ENCODE peak calls at places on chromosomes 13 and 19, in eight cellular contexts. J is fibroblast of lung; Z is CD4-positive, alpha-beta T cell; H is tibial nerve; C is CD8-positive, alpha-beta T cell; K is psoas muscle; M is fibroblast of pulmonary artery; S is cardiac fibroblast. G is an unnamed sample.

GRCh38 chr13:48221301-48222190 is 11.5 kb upstream of the ITM2B start:
- DNase-seq in J (no peak), Z (no peak), H (peak; percentile 52), C (no peak), K (no peak), M (no peak), S (no peak), G (no peak)

GRCh38 chr19:1780272-1780957 is 27.1 kb downstream of the ONECUT3 start:
- DNase-seq in J (peak; percentile 18), Z (no peak), H (no peak), C (no peak), K (no peak), M (no peak), S (peak; percentile 30), G (no peak)

GRCh38 chr19:54995561-54995960 is 29.4 kb downstream of the NLRP2 start:
- DNase-seq in J (no peak), Z (no peak), H (no peak), C (no peak), K (no peak), M (no peak), S (no peak), G (no peak)

GRCh38 chr13:25281193-25281936 is 5.9 kb downstream of the MTMR6 start:
- DNase-seq in J (no peak), Z (no peak), H (no peak), C (no peak), K (no peak), M (no peak), S (peak; percentile 17), G (no peak)

GRCh38 chr19:2994588-2995131 is 17.3 kb downstream of the TLE6 start:
- DNase-seq in J (no peak), Z (no peak), H (no peak), C (no peak), K (no peak), M (no peak), S (no peak), G (no peak)

GRCh38 chr19:3478409-3479176 is 1.7 kb downstream of the SMIM24 start:
- DNase-seq in J (no peak), Z (no peak), H (no peak), C (no peak), K (no peak), M (no peak), S (no peak), G (no peak)

GRCh38 chr19:5132698-5133651 is 164.1 kb downstream of the KDM4B start:
- DNase-seq in J (no peak), Z (no peak), H (no peak), C (no peak), K (no peak), M (no peak), S (no peak), G (no peak)

GRCh38 chr19:38464421-38465082 is 31.1 kb downstream of the RYR1 start:
- DNase-seq in J (no peak), Z (no peak), H (no peak), C (no peak), K (no peak), M (no peak), S (no peak), G (no peak)

GRCh38 chr13:76709851-76710250 is 176.4 kb downstream of the KCTD12 start:
- DNase-seq in J (peak; percentile 37), Z (no peak), H (no peak), C (no peak), K (no peak), M (no peak), S (no peak), G (no peak)

GRCh38 chr13:64278493-64278892 is 2862.8 kb upstream of the PCDH20 start:
- DNase-seq in J (peak; percentile 79), Z (no peak), H (no peak), C (no peak), K (no peak), M (peak; percentile 57), S (peak; percentile 29), G (no peak)

GRCh38 chr13:33204130-33204927 is 81.2 kb downstream of the STARD13 start:
- DNase-seq in J (peak; percentile 89), Z (no peak), H (peak; percentile 73), C (no peak), K (peak; percentile 64), M (peak; percentile 94), S (peak; percentile 94), G (no peak)

GRCh38 chr19:52391135-52391534 is 6.5 kb upstream of the ZNF528 start:
- DNase-seq in J (no peak), Z (no peak), H (no peak), C (no peak), K (no peak), M (no peak), S (no peak), G (no peak)
- TF ChIP-seq CTCF in J (peak; percentile 7), Z (no peak), H (no peak), C (no peak), K (no peak), M (no peak), S (no peak), G (no peak)

DNA sequence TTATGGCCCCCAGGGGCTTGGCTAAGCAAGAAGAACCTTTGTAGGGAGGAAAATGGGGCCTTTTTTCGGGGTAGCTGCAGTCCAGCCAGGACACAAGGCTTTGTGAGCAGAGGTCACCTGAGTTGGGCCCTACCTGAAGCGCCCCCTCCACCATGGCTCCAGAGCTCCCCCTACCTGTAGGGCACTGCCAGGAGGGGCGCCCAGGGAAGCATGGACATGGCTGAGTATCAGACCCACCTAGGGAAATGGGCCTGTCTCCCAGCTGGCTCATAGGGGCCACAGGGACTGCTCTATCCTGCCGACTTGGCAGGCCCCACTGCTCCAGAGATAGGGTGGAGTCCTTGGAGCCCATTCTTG is 9.0 kb upstream of the CEBPA start:
- DNase-seq in J (no peak), Z (no peak), H (no peak), C (no peak), K (no peak), M (no peak), S (no peak), G (no peak)
- TF ChIP-seq CTCF in J (no peak), Z (no peak), H (no peak), C (no peak), K (peak; percentile 46), M (no peak), S (no peak), G (no peak)

DNA sequence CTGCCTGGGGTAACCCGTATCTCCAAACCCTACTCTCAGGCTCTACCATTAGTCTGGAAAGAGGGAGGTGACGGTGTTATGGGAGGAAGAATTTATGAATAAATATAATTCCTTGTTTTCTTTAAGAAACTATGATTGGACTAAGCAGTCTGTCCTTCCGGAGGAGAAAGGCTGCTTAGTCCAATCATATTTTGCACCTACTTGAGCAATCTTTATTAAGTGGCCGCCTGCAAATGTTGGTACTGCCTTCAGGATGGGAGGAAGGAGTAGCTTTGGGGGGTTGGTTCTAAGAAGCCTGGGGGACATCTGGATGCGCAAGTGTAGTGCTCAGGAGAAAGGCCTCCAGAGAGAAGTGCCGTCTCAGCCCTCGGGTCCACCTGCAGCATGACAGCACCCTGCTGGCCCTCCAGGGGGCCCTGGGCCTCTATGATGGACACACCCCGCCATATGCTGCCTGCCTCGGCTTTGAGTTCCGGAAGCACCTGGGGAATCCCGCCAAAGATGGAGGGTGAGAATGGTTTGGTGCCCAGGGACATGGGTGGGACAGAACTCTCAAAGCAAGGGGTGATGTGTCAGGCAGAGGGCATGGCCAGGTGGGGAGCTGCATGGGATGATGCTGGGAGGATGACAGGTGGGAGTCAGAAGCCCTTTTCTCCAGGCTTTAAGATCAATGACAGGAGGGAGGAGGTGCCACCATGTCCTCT is 4.0 kb downstream of the ACP4 start:
- DNase-seq in J (no peak), Z (no peak), H (no peak), C (no peak), K (no peak), M (no peak), S (no peak), G (no peak)
- TF ChIP-seq CTCF in J (no peak), Z (no peak), H (no peak), C (no peak), K (no peak), M (no peak), S (peak; percentile 8), G (no peak)

DNA sequence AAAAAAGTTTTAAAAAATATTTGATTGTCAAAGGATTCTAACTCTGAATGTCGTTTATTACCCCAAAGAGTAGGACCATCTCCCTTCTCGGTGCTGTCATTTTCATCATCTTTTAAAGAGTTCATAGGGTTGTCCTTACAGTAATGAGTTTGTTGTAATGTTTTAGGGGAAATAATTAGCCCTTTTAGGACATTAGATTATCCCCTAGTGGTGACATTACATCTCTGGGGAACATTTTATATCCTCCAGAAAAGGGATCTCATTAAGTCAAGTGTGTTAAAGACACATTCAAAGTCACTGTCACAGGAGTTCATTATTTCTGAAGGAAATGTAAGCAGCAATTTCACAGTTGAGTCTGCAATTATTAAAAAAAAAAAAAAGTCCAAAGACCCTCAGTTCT is 99.3 kb upstream of the GJB6 start:
- DNase-seq in J (no peak), Z (no peak), H (no peak), C (no peak), K (no peak), M (no peak), S (no peak), G (no peak)
- TF ChIP-seq CTCF in J (no peak), Z (no peak), H (no peak), C (no peak), K (no peak), M (peak; percentile 8), S (no peak), G (no peak)

GRCh38 chr13:113765241-113765910 is 6.3 kb downstream of the TMEM255B start:
- DNase-seq in J (no peak), Z (no peak), H (no peak), C (no peak), K (no peak), M (no peak), S (no peak), G (no peak)
- TF ChIP-seq CTCF in J (no peak), Z (no peak), H (no peak), C (no peak), K (no peak), M (no peak), S (no peak), G (no peak)

GRCh38 chr19:48333467-48334384 is 8.4 kb downstream of the EMP3 start:
- DNase-seq in J (peak; percentile 90), Z (peak; percentile 92), H (peak; percentile 76), C (peak; percentile 91), K (peak; percentile 91), M (peak; percentile 95), S (peak; percentile 96), G (peak; percentile 93)
- TF ChIP-seq CTCF in J (peak; percentile 74), Z (peak; percentile 84), H (peak; percentile 87), C (peak; percentile 79), K (peak; percentile 61), M (peak; percentile 68), S (peak; percentile 78), G (peak; percentile 82)

DNA sequence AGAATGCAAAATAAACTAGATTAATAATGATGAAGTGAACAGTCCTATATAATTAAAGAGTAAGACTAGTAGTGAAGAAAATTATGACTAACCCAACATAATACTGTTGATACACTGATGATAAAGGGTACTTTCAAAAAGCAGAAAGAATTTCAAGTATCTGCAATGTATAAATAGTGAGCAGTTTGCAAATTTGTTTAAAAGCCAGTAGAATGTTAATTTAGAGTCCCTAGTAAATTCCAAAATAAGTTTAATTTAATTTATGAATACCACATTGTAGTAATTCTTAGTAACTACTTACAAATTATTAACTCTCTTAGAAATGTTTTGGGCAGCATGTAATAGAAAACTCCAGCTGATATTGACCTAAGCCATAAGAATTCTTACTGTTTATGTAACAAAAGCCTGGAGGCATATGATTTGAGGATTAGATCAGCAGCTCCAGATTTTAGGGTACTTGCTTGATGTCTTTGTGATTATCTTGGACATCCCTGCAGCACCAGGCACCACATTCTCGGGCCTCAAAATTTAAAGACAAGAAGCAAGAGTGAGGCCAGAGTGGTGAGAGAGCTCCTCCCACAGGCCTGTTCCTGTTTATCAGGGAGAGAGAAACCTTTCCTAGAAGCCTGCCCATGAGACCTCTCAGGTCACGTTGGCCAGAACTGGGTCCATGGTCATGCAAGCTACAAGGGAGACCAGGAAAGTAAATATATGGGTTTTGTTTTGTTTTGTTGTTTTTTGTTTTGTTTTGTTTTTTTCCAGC is 67.6 kb upstream of the TDRD3 start:
- DNase-seq in J (peak; percentile 29), Z (peak; percentile 1), H (no peak), C (no peak), K (no peak), M (peak; percentile 45), S (peak; percentile 48), G (no peak)
- TF ChIP-seq CTCF in J (peak; percentile 49), Z (no peak), H (no peak), C (no peak), K (no peak), M (peak; percentile 46), S (peak; percentile 47), G (no peak)